ENCODE peak calls at places on chromosomes 2 and 18, in six cellular contexts. L is cardiac muscle cell, J is dorsolateral prefrontal cortex, B is H9, G is astrocyte, M is tibial artery. S is an unnamed sample.
A peak's percentile ranks its signal among the peaks of the same experiment; 100 is the strongest.

GRCh38 chr2:99066602-99067001 is 74.9 kb upstream of the C2orf15 start:
- DNase-seq in L (peak; percentile 73), J (no peak), B (no peak), G (peak; percentile 41), M (no peak), S (no peak)

GRCh38 chr2:46850742-46851141 is 64.9 kb downstream of the MCFD2 start:
- DNase-seq in L (peak; percentile 95), J (no peak), B (no peak), G (peak; percentile 99), M (peak; percentile 66), S (peak; percentile 48)

GRCh38 chr2:8754056-8754790 is 72.4 kb downstream of the ID2 start:
- DNase-seq in L (peak; percentile 41), J (peak; percentile 16), B (no peak), G (peak; percentile 65), M (no peak), S (no peak)

GRCh38 chr2:199469514-199470360 is 12.0 kb upstream of the SATB2 start:
- DNase-seq in L (no peak), J (no peak), B (peak; percentile 36), G (no peak), M (no peak), S (no peak)

GRCh38 chr2:224778474-224778877 is 62.3 kb upstream of the CCDC195 start:
- DNase-seq in L (peak; percentile 77), J (peak; percentile 12), B (peak; percentile 37), G (peak; percentile 29), M (peak; percentile 67), S (no peak)

GRCh38 chr18:41504316-41504715 is 450.7 kb upstream of the PIK3C3 start:
- DNase-seq in L (no peak), J (no peak), B (no peak), G (peak; percentile 14), M (no peak), S (no peak)

GRCh38 chr2:15354596-15355359 is 206.4 kb downstream of the NBAS start:
- DNase-seq in L (no peak), J (no peak), B (no peak), G (no peak), M (no peak), S (no peak)

GRCh38 chr2:17226941-17227340 is 291.3 kb downstream of the RAD51AP2 start:
- DNase-seq in L (no peak), J (no peak), B (no peak), G (peak; percentile 4), M (no peak), S (no peak)

GRCh38 chr2:11914455-11914854 is 168.0 kb downstream of the LPIN1 start:
- DNase-seq in L (peak; percentile 24), J (no peak), B (no peak), G (no peak), M (no peak), S (no peak)

GRCh38 chr18:72941001-72941400 is 73.2 kb upstream of the NETO1 start:
- DNase-seq in L (no peak), J (no peak), B (no peak), G (no peak), M (no peak), S (no peak)

GRCh38 chr2:10912796-10913445 is 1.2 kb downstream of the KCNF1 start:
- DNase-seq in L (no peak), J (no peak), B (no peak), G (no peak), M (no peak), S (peak; percentile 56)

GRCh38 chr2:50515638-50516037 is 516.3 kb downstream of the NRXN1 start:
- DNase-seq in L (no peak), J (no peak), B (no peak), G (no peak), M (no peak), S (no peak)

GRCh38 chr2:9291331-9291730 is 84.7 kb downstream of the ASAP2 start:
- DNase-seq in L (no peak), J (no peak), B (no peak), G (no peak), M (no peak), S (no peak)

GRCh38 chr2:42105330-42106256 is 57.8 kb downstream of the PKDCC start:
- DNase-seq in L (no peak), J (no peak), B (no peak), G (no peak), M (peak; percentile 31), S (peak; percentile 81)

GRCh38 chr2:42106257-42106816 is 58.5 kb downstream of the PKDCC start:
- DNase-seq in L (no peak), J (no peak), B (no peak), G (no peak), M (no peak), S (no peak)

GRCh38 chr2:42108852-42109251 is 60.3 kb upstream of the EML4 start:
- DNase-seq in L (no peak), J (no peak), B (no peak), G (no peak), M (no peak), S (no peak)

GRCh38 chr2:42104621-42105020 is 56.8 kb downstream of the PKDCC start:
- DNase-seq in L (no peak), J (no peak), B (no peak), G (no peak), M (no peak), S (no peak)

DNA sequence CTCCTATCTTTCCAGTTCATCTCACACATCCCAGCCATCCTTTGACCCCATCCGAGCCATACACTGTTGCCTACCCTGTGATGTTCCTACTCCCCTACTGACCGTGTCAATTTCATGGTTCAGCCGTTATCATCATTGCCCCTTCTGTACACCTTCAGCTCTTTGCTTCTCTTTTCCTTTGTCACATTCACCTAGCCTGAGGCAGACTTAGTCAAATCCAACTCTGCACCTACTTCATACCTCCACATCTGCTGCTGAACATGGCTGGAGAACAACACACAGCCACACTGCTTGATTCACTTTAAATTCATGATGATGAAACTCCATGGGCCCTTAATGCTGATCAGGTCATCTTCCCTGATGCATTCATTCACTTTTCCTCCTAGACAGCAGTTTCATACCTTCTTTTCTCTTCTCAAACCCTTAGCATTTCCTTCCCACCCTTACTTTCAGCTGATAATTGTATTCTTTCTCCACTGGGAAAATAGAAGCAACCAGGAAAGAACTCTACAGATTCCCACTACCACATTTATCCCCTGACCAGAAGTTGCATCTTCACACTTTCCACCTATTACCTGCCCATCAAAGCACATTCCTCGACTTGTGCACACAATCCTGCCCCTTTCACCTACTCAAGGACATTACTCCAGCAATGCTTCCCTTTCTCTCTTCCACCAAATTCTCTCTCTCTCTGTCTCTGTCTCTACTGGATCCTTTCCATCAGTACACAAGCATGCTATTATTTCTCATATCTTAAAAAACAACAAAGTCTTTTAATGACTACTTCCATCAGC is 59.6 kb downstream of the PKDCC start:
- DNase-seq in L (no peak), J (no peak), B (no peak), G (no peak), M (no peak), S (no peak)
- H3K27ac ChIP-seq in L (no peak overlapping the region), J (no peak overlapping the region), B (no peak overlapping the region), G (no peak overlapping the region), M (no peak overlapping the region), S (no peak overlapping the region)

GRCh38 chr2:231926180-231926741 is at the start of gene NPPC:
- DNase-seq in L (peak; percentile 52), J (no peak), B (peak; percentile 83), G (peak; percentile 45), M (peak; percentile 20), S (peak; percentile 65)

GRCh38 chr2:231924889-231925275 is 1.3 kb downstream of the NPPC start:
- DNase-seq in L (no peak), J (no peak), B (no peak), G (no peak), M (no peak), S (no peak)

GRCh38 chr2:231926761-231927565 is 767 bp upstream of the NPPC start:
- DNase-seq in L (peak; percentile 12), J (no peak), B (peak; percentile 75), G (no peak), M (peak; percentile 18), S (peak; percentile 65)

GRCh38 chr2:231923951-231924888 is 2.0 kb downstream of the NPPC start:
- DNase-seq in L (no peak), J (no peak), B (no peak), G (no peak), M (no peak), S (no peak)

DNA sequence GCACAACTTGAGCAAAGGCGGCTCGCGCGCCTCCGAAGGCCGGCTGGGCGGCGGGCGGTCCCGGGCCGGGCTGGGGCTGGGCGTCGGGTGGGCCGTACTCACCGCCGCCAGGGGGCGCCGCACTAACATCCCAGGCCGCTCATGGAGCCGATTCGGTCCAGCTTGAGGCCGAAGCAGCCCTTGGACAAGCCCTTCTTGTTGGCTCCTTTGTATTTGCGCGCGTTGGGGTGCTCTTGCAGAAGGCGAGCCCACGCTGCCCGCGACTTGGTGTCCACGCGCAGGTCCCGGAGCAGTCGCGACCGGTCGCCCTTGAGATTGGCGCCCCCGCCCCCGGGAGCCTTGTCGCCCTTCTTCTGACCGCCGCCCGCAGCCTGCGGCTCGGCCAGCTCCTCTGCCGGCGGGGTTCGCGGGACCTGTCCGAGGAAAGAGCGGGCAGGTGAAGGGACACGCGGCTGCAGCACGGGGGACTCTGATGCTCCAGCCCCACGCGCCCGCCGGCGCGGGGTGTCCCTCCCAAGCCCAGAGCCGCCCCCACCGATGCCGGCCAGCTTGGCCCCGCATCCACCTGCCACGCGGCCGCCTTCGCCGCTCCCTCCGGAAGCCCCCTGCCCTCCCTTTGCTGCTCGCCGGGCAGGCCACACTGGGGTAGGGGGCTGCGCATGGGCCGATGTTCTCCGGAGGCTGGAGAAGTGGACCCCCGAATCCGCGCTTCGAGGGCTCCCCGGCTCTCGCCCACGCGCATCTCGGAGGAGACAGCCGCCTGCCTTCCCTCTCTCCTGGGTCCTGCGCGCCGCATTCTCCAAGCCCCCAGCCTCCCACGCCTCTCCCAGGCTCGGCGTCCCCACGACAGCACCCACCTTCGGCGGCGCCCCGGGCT is 655 bp downstream of the NPPC start:
- DNase-seq in L (peak; percentile 92), J (peak; percentile 60), B (peak; percentile 86), G (peak; percentile 68), M (peak; percentile 76), S (peak; percentile 90)
- H3K27me3 ChIP-seq in L (peaks cover 73% of the 10 kb centered on the region), J (no peaks in the 10 kb centered on the region), B (peaks cover 22% of the 10 kb centered on the region), G (peaks cover 56% of the 10 kb centered on the region), M (peaks cover 85% of the 10 kb centered on the region), S (peaks cover 74% of the 10 kb centered on the region)

DNA sequence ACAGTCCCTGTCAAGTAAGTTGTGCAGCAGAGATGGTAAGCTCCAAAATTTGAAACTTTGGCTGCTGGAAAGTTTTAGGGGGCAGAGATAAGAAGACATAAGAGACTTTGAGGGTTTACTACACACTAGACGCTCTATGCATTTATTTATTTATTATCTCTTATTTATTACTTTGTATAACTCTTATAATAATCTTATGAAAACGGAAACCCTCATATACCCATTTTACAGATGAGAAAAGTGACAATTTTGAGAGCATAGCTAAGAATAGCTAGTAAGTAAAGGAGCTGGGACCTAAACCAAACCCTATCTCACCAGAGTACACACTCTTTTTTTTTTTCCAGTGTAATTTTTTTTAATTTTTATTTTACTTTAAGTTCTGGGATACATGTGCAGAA is 112.8 kb upstream of the PKDCC start:
- DNase-seq in L (no peak), J (no peak), B (no peak), G (no peak), M (no peak), S (no peak)
- H3K27ac ChIP-seq in L (peak overlapping the region; percentile 67), J (no peak overlapping the region), B (no peak overlapping the region), G (peak overlapping the region; percentile 83), M (peak overlapping the region; percentile 58), S (no peak overlapping the region)

DNA sequence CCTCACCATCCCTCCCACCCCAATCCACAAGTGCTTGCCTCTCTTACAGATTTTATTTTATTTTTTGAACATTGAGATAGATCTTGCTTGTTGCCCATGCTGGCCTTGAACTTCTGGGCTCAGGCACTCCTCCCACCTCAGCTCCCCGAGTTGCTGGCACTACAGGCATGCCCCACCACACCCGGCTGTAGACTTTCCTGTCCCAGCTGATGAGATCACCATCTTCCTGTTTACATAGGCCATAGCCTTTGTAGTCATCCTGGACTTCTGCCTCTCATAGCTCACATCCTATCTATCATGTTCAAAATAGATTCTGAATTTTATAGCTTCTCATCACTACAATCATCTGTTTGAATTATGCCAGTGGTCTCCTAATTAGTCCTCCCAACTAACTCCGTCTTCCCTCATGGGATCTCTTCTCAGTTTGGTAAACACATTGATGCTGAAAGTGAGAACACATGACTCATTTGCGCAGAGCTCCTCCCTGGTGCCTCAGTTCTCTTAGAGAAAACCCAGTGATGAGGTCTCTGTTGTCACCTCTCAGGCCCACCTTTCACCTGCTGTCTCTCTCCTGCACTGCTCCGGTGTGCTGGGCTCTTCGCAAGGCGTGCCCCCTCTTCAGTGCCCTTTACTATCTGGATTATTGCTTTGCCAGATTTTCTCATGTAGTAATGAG is 243.0 kb downstream of the ZNF407 start:
- DNase-seq in L (peak; percentile 16), J (no peak), B (no peak), G (peak; percentile 43), M (no peak), S (no peak)
- H3K27me3 ChIP-seq in L (no peaks in the 10 kb centered on the region), J (no peaks in the 10 kb centered on the region), B (no peaks in the 10 kb centered on the region), G (no peaks in the 10 kb centered on the region), M (no peaks in the 10 kb centered on the region), S (no peaks in the 10 kb centered on the region)

S was measured in upper lobe of right lung.